ENCODE peak calls at places on chromosomes 11 and 22, in eight cellular contexts. D is small intestine, C is keratinocyte, A is adipocyte, G is body of pancreas, F is GM23248, T is lung, V is upper lobe of right lung. H is an unnamed sample. For H3K27me3, the result is how much of the 10 kb centered on the place peaks cover.

GRCh38 chr11:132205006-132205405 is 834.6 kb downstream of the NTM start:
- DNase-seq in D (no peak), C (no peak), A (no peak), G (no peak), F (no peak), T (no peak), V (no peak), H (no peak)

GRCh38 chr11:62850911-62851806 is 11.8 kb upstream of the WDR74 start:
- DNase-seq in D (no peak), C (no peak), A (no peak), G (no peak), F (no peak), T (no peak), V (no peak), H (peak)

GRCh38 chr22:42841444-42841843 is 15.6 kb downstream of the ARFGAP3 start:
- DNase-seq in D (no peak), C (no peak), A (peak), G (no peak), F (peak), T (no peak), V (no peak), H (no peak)

GRCh38 chr11:10780040-10780439 is 28.7 kb downstream of the EIF4G2 start:
- DNase-seq in D (no peak), C (no peak), A (no peak), G (no peak), F (no peak), T (no peak), V (no peak), H (no peak)

GRCh38 chr11:16897460-16898061 is 116.7 kb downstream of the PLEKHA7 start:
- DNase-seq in D (no peak), C (no peak), A (no peak), G (peak), F (no peak), T (no peak), V (no peak), H (no peak)

GRCh38 chr11:87548797-87549196 is 511.1 kb downstream of the TMEM135 start:
- DNase-seq in D (no peak), C (no peak), A (no peak), G (no peak), F (no peak), T (no peak), V (no peak), H (no peak)

GRCh38 chr11:2412323-2412722 is 11.8 kb downstream of the TSSC4 start:
- DNase-seq in D (no peak), C (no peak), A (no peak), G (no peak), F (no peak), T (no peak), V (no peak), H (no peak)

GRCh38 chr11:119044708-119045107 is 12.3 kb downstream of the HYOU1 start:
- DNase-seq in D (no peak), C (no peak), A (no peak), G (no peak), F (no peak), T (no peak), V (no peak), H (no peak)

GRCh38 chr11:73221451-73221850 is 3.4 kb downstream of the P2RY2 start:
- DNase-seq in D (no peak), C (no peak), A (no peak), G (no peak), F (no peak), T (no peak), V (peak), H (no peak)

GRCh38 chr11:43643898-43644625 is 36.5 kb upstream of the HSD17B12 start:
- DNase-seq in D (peak), C (no peak), A (peak), G (peak), F (peak), T (peak), V (peak), H (peak)

GRCh38 chr11:16863382-16863781 is 124.9 kb downstream of the C11orf58 start:
- DNase-seq in D (no peak), C (no peak), A (no peak), G (no peak), F (no peak), T (no peak), V (no peak), H (no peak)

GRCh38 chr11:69310934-69311766 is 17.2 kb downstream of the MYEOV start:
- DNase-seq in D (no peak), C (no peak), A (no peak), G (no peak), F (no peak), T (no peak), V (peak), H (no peak)

GRCh38 chr11:102199673-102200072 is 89.4 kb downstream of the YAP1 start:
- DNase-seq in D (no peak), C (no peak), A (no peak), G (no peak), F (no peak), T (no peak), V (no peak), H (no peak)

GRCh38 chr11:76832365-76832764 is 28.4 kb upstream of the ACER3 start:
- DNase-seq in D (no peak), C (no peak), A (no peak), G (no peak), F (no peak), T (no peak), V (no peak), H (no peak)

GRCh38 chr22:38796262-38796957 is 2.5 kb upstream of the DNAL4 start:
- DNase-seq in D (no peak), C (no peak), A (no peak), G (no peak), F (peak), T (no peak), V (no peak), H (no peak)

GRCh38 chr11:134276396-134277175 is 407 bp downstream of the GLB1L3 start:
- DNase-seq in D (no peak), C (no peak), A (no peak), G (no peak), F (peak), T (no peak), V (no peak), H (no peak)

GRCh38 chr11:28887681-28888080 is 779.5 kb downstream of the METTL15 start:
- DNase-seq in D (no peak), C (no peak), A (no peak), G (no peak), F (peak), T (no peak), V (no peak), H (no peak)

GRCh38 chr22:19766235-19766505 is 5.6 kb downstream of the TBX1 start:
- DNase-seq in D (no peak), C (no peak), A (no peak), G (no peak), F (no peak), T (no peak), V (no peak), H (no peak)

GRCh38 chr11:2564588-2565440 is 120.0 kb downstream of the KCNQ1 start:
- DNase-seq in D (no peak), C (no peak), A (no peak), G (peak), F (no peak), T (no peak), V (no peak), H (no peak)

GRCh38 chr11:65915821-65916251 is 3.0 kb downstream of the C11orf68 start:
- DNase-seq in D (no peak), C (peak), A (peak), G (peak), F (peak), T (peak), V (peak), H (peak)

GRCh38 chr22:42830161-42830560 is 26.9 kb downstream of the ARFGAP3 start:
- DNase-seq in D (no peak), C (no peak), A (no peak), G (no peak), F (no peak), T (no peak), V (no peak), H (no peak)

GRCh38 chr11:102470257-102470656 is 17.7 kb upstream of the TMEM123 start:
- DNase-seq in D (no peak), C (no peak), A (no peak), G (no peak), F (no peak), T (no peak), V (no peak), H (no peak)

GRCh38 chr22:36155702-36156101 is 4.9 kb downstream of the APOL3 start:
- DNase-seq in D (peak), C (no peak), A (peak), G (peak), F (peak), T (peak), V (peak), H (no peak)

GRCh38 chr22:25726241-25726640 is 15.7 kb upstream of the MYO18B start:
- DNase-seq in D (no peak), C (no peak), A (no peak), G (no peak), F (no peak), T (no peak), V (no peak), H (no peak)

GRCh38 chr22:25729016-25729415 is 13.0 kb upstream of the MYO18B start:
- DNase-seq in D (no peak), C (no peak), A (no peak), G (no peak), F (no peak), T (no peak), V (no peak), H (no peak)

GRCh38 chr22:25729595-25729994 is 12.4 kb upstream of the MYO18B start:
- DNase-seq in D (no peak), C (no peak), A (no peak), G (no peak), F (no peak), T (no peak), V (no peak), H (no peak)

GRCh38 chr22:25722223-25723015 is 19.6 kb upstream of the MYO18B start:
- DNase-seq in D (no peak), C (no peak), A (peak), G (no peak), F (peak), T (no peak), V (no peak), H (no peak)

DNA sequence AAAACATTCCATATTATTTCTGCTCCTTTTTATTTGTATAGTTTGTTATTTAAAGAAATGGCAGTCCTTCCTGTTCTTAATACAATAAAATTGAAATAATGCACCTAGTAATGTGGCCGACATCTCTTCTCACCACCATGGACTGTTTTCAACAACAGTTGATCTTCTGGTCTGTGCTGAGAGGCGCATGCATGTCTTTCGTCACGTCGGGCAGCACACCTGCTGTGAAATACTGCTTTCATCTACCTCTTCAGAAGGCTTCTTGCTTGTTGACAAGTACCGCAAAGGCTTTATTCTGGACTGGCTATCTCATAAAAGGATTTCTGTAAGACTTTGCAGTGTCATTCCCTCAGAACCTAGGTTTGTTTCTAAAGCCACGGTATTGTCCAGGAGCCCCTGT is 13.9 kb upstream of the MYO18B start:
- DNase-seq in D (no peak), C (no peak), A (no peak), G (no peak), F (no peak), T (no peak), V (no peak), H (no peak)
- H3K4me3 ChIP-seq in D (no peak), C (no peak), A (no peak), G (no peak), F (no peak), T (no peak), V (no peak), H (no peak)

GRCh38 chr22:32328306-32329201 is 29.1 kb upstream of the RFPL3 start:
- DNase-seq in D (no peak), C (no peak), A (no peak), G (no peak), F (no peak), T (no peak), V (peak), H (no peak)
- H3K27me3 ChIP-seq in D (under half), C (under half), A (under half), G (under half), F (under half), T (under half), V (under half), H (under half)

DNA sequence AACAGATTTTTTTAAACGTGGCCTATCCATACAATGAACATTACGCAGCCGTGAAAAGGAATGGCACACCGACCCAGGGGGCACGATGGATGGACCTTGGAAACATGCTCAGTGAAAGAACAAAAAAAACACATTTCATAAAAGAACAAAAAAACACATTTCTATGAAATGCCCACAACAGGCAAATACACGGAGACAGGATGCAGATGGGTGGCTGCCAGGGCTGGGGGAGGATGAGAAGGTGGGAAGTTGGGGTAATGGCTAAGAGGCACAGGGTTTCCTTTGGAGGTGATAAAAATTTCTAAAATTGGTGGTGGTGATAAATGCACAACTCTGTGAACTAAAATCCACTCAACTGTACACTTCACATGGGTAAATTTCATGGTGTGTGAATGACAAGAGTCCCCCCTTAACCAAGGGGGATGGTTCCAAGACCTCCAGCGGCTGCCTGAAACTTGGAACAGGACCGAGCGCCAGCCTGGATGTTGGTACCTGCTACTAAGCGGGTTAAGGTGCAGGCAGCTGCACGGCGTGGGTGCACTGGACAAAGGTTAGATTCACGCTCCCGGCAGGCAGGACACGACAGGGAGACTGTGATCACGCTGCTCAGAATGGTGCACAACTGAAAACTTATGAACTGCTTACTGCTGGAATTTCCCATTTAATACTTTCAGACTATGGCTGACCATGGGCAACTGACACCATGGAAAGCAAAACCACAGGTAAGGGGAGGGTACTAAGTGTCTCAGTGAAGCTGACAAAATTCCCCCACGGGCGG is 16.5 kb downstream of the BRD1 start:
- DNase-seq in D (peak), C (no peak), A (no peak), G (no peak), F (no peak), T (no peak), V (no peak), H (no peak)
- H3K4me3 ChIP-seq in D (no peak), C (no peak), A (no peak), G (no peak), F (no peak), T (no peak), V (no peak), H (no peak)

GRCh38 chr11:31815743-31816466 is 4.8 kb upstream of the PAX6 start:
- DNase-seq in D (no peak), C (no peak), A (peak), G (no peak), F (peak), T (no peak), V (no peak), H (peak)
- H3K27me3 ChIP-seq in D (under half), C (half or more), A (half or more), G (under half), F (half or more), T (under half), V (half or more), H (under half)

GRCh38 chr11:114163231-114163631 is 103.7 kb downstream of the ZBTB16 start:
- DNase-seq in D (no peak), C (peak), A (peak), G (peak), F (peak), T (no peak), V (no peak), H (no peak)

GRCh38 chr11:114163830-114164401 is 104.4 kb downstream of the ZBTB16 start:
- DNase-seq in D (no peak), C (peak), A (no peak), G (no peak), F (no peak), T (no peak), V (no peak), H (no peak)

GRCh38 chr11:114164546-114164945 is 105.0 kb downstream of the ZBTB16 start:
- DNase-seq in D (no peak), C (no peak), A (no peak), G (no peak), F (no peak), T (no peak), V (no peak), H (no peak)

GRCh38 chr11:114161486-114162250 is 102.2 kb downstream of the ZBTB16 start:
- DNase-seq in D (no peak), C (no peak), A (no peak), G (no peak), F (no peak), T (no peak), V (no peak), H (no peak)

DNA sequence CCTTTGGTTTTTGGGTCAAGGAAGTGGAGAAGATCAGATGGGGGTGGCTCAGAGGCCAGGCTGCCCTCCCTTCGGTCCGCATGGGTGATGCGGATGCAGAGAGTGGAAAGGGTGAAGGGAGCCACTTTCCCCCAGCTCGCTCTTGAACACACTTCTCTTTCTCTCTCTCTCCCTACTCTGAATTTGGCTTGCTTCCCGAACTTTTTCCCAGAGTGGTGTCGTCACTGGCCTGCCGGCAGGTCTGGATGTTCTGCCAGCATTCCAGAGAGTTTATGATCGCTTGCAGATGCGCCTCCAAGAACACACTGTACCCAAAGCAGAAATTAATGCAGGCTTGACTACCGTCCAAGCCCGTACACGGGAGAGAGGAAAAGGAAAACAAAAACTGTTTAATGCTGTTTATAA is 103.2 kb downstream of the ZBTB16 start:
- DNase-seq in D (peak), C (peak), A (peak), G (peak), F (peak), T (peak), V (peak), H (peak)
- H3K4me3 ChIP-seq in D (no peak), C (no peak), A (peak), G (no peak), F (peak), T (no peak), V (no peak), H (no peak)

DNA sequence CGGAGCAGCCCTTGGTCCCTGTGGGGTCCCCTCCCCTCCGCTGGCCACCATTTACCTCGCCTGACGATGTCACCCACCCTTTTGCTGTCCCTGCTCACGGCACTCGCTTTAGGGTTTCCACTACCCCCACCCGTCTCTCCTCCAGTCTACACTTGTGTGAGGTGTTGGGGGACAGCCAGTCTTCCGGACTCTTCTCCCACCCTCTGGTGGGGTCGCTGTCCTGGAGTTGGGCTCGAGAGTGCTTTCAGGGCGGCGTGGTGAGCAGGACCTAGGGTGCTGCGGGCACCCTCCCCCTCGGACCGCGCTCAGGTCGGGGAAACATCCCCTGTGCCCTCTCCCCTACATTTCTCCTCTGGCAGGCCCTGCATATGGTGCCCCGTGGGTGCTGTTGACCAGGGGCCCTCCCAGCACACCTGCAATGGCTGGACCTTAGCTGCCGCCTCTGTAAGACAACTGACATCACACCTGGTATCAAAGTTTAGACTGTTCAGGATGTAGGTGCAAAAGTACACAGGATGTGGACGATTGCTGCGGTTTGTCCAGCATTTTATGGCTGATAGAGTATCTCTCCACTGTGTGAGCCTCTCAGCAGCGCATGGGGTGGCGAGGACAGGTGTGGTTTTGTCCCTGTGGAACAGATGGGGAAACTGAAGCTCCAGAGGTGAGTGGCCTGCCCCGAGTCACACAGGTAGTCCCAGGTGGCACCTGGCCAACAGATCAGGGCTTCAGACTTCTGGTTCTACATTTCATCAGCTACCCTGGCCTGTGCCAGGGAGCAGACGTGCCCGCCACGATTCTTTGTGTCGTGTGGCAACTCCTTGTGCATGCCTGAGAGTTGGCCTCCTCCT is 1.1 kb downstream of the GRK2 start:
- DNase-seq in D (peak), C (no peak), A (no peak), G (peak), F (no peak), T (no peak), V (peak), H (no peak)
- H3K27me3 ChIP-seq in D (under half), C (under half), A (under half), G (under half), F (under half), T (under half), V (under half), H (under half)

DNA sequence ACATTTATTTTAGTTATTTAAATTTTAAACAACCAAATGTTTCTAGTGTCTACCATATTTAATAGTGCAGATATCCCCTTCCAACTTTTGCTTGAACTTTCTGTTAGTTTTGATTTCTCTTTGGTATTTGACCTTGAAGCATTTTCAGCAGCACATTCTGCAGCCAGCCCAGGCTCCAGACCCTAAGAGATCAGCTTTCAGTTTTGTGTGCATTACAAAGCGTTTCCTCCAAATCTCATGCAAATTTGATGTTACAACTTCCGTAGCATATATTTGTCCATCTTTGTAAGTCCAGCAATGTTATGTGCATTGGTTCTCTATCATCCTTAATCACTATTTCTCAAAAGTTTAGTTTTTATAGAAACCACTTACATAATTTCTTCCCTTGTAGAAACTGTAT is 14.6 kb upstream of the SERGEF start:
- DNase-seq in D (no peak), C (no peak), A (no peak), G (no peak), F (no peak), T (no peak), V (no peak), H (no peak)
- H3K4me3 ChIP-seq in D (no peak), C (no peak), A (no peak), G (no peak), F (no peak), T (no peak), V (no peak), H (no peak)

H was measured in MG63.